ENCODE peak calls at places on chromosome 6, in nine cellular contexts. U is NB4; W is activated CD8-positive, alpha-beta T cell treated with anti-CD3 and anti-CD28 coated beads for 36 hours; D is IMR-90; X is cardiac muscle cell; O is prostate gland; J is left ventricle myocardium inferior; Q is nephron progenitor cell; N is GM10248. V is an unnamed sample.

GRCh38 chr6:15659181-15659580 is 3.6 kb downstream of the DTNBP1 start:
- DNase-seq in U (no peak), X (no peak), Q (no peak), D (no peak), O (no peak), N (no peak), J (no peak), W (no peak), V (no peak)

GRCh38 chr6:2225422-2226392 is 19.7 kb downstream of the GMDS start:
- DNase-seq in W (no peak), N (no peak), J (no peak), X (no peak), U (no peak), Q (no peak), D (no peak), O (no peak), V (no peak)

GRCh38 chr6:108966855-108967755 is 118.9 kb downstream of the ARMC2 start:
- DNase-seq in W (peak), D (peak), X (peak), N (no peak), U (peak), J (peak), O (no peak), Q (peak), V (peak)

GRCh38 chr6:87346700-87347099 is 2.1 kb downstream of the C6orf163 start:
- DNase-seq in O (no peak), X (no peak), J (no peak), W (no peak), U (no peak), N (no peak), D (no peak), Q (no peak), V (no peak)

GRCh38 chr6:2149370-2150006 is 95.9 kb downstream of the GMDS start:
- DNase-seq in D (no peak), N (no peak), W (no peak), U (no peak), X (no peak), J (no peak), O (no peak), Q (no peak), V (no peak)

GRCh38 chr6:85143686-85144085 is 306.2 kb upstream of the NT5E start:
- DNase-seq in J (no peak), X (no peak), U (no peak), O (no peak), W (no peak), D (no peak), N (no peak), Q (no peak), V (no peak)

GRCh38 chr6:4577406-4577805 is 198.8 kb upstream of the CDYL start:
- DNase-seq in Q (no peak), U (no peak), O (peak), W (no peak), X (no peak), N (no peak), J (no peak), D (peak), V (peak)

GRCh38 chr6:104941694-104942177 is 15.2 kb upstream of the LIN28B start:
- DNase-seq in D (no peak), W (no peak), Q (no peak), J (no peak), N (no peak), O (no peak), U (no peak), X (peak), V (no peak)

GRCh38 chr6:168343239-168344167 is 23.9 kb upstream of the DACT2 start:
- DNase-seq in U (no peak), D (no peak), Q (no peak), J (no peak), O (no peak), W (no peak), X (peak), N (no peak), V (no peak)

GRCh38 chr6:90079555-90080490 is 185.6 kb downstream of the GJA10 start:
- DNase-seq in W (peak), J (no peak), X (no peak), U (peak), D (no peak), N (no peak), Q (no peak), O (no peak), V (no peak)

GRCh38 chr6:19613678-19614077 is 223.5 kb upstream of the ID4 start:
- DNase-seq in X (no peak), W (no peak), D (no peak), J (no peak), U (peak), O (no peak), N (no peak), Q (no peak), V (no peak)

GRCh38 chr6:136983692-136984091 is 61.1 kb downstream of the IL20RA start:
- DNase-seq in U (no peak), D (no peak), N (no peak), W (no peak), X (no peak), Q (no peak), O (no peak), J (no peak), V (no peak)

GRCh38 chr6:162940426-162940825 is 212.7 kb downstream of the PACRG start:
- DNase-seq in X (peak), U (no peak), Q (no peak), J (no peak), O (no peak), D (peak), W (no peak), N (no peak), V (no peak)

GRCh38 chr6:119283214-119283613 is 66.3 kb downstream of the MAN1A1 start:
- DNase-seq in O (no peak), U (no peak), Q (no peak), X (no peak), N (no peak), J (no peak), W (no peak), D (peak), V (no peak)

GRCh38 chr6:77292564-77293546 is 170.4 kb downstream of the HTR1B start:
- DNase-seq in U (no peak), D (peak), O (no peak), J (no peak), X (no peak), Q (no peak), N (no peak), W (no peak), V (peak)

GRCh38 chr6:133468591-133468990 is 227.4 kb downstream of the EYA4 start:
- DNase-seq in O (no peak), J (no peak), D (no peak), Q (no peak), U (no peak), W (no peak), N (no peak), X (no peak), V (no peak)

GRCh38 chr6:136525586-136526195 is 24.5 kb downstream of the MAP7 start:
- DNase-seq in X (no peak), U (no peak), D (no peak), J (no peak), Q (no peak), W (no peak), N (no peak), O (no peak), V (no peak)

GRCh38 chr6:39841291-39841690 is 49.1 kb downstream of the DAAM2 start:
- DNase-seq in U (no peak), D (peak), N (no peak), X (peak), O (no peak), Q (no peak), J (no peak), W (no peak), V (no peak)

GRCh38 chr6:46097381-46097780 is 32.4 kb upstream of the ENPP4 start:
- DNase-seq in U (no peak), D (no peak), W (no peak), Q (no peak), N (no peak), X (no peak), J (no peak), O (no peak), V (no peak)

GRCh38 chr6:16737389-16737788 is 23.9 kb downstream of the ATXN1 start:
- DNase-seq in W (no peak), N (no peak), U (no peak), D (peak), J (no peak), Q (no peak), X (no peak), O (no peak), V (peak)

GRCh38 chr6:17965397-17965796 is 22.0 kb downstream of the KIF13A start:
- DNase-seq in N (no peak), W (no peak), D (peak), Q (no peak), O (no peak), J (no peak), U (no peak), X (no peak), V (peak)

GRCh38 chr6:12957321-12958051 is 240.9 kb downstream of the PHACTR1 start:
- DNase-seq in X (peak), W (peak), D (peak), U (peak), Q (peak), N (peak), J (peak), O (peak), V (peak)

GRCh38 chr6:163340201-163340887 is 74.2 kb upstream of the QKI start:
- DNase-seq in Q (no peak), X (no peak), J (no peak), U (no peak), N (no peak), W (no peak), D (no peak), O (no peak), V (no peak)

GRCh38 chr6:67047996-67048395 is 1341.0 kb upstream of the EYS start:
- DNase-seq in U (no peak), J (no peak), X (no peak), W (no peak), N (no peak), O (no peak), Q (no peak), D (no peak), V (no peak)

GRCh38 chr6:3226422-3227362 is 761 bp downstream of the TUBB2B start:
- DNase-seq in W (peak), O (no peak), D (no peak), U (peak), X (peak), J (no peak), N (peak), Q (peak), V (no peak)

GRCh38 chr6:167399599-167399998 is 74.7 kb downstream of the TTLL2 start:
- DNase-seq in J (no peak), W (no peak), U (no peak), N (no peak), X (no peak), O (no peak), D (no peak), Q (no peak), V (no peak)

GRCh38 chr6:68313911-68314310 is 321.2 kb upstream of the ADGRB3 start:
- DNase-seq in X (peak), W (no peak), O (no peak), D (no peak), Q (no peak), N (no peak), J (no peak), U (peak), V (no peak)

GRCh38 chr6:453152-453551 is 61.6 kb downstream of the IRF4 start:
- DNase-seq in X (no peak), Q (no peak), D (no peak), U (no peak), N (no peak), W (no peak), J (peak), O (no peak), V (no peak)

GRCh38 chr6:33277663-33278391 is 904 bp downstream of the B3GALT4 start:
- DNase-seq in O (no peak), W (peak), U (peak), Q (no peak), J (no peak), D (no peak), X (no peak), N (peak), V (no peak)

GRCh38 chr6:3786131-3786530 is 34.6 kb upstream of the PXDC1 start:
- DNase-seq in Q (no peak), J (no peak), D (no peak), X (no peak), O (no peak), U (no peak), W (no peak), N (no peak), V (no peak)

GRCh38 chr6:109087661-109088264 is 6.9 kb downstream of the SESN1 start:
- DNase-seq in J (no peak), O (no peak), W (no peak), U (no peak), Q (no peak), X (no peak), N (no peak), D (no peak), V (no peak)

GRCh38 chr6:89830385-89830809 is 717 bp downstream of the CASP8AP2 start:
- DNase-seq in D (no peak), Q (no peak), O (no peak), U (peak), N (no peak), J (no peak), X (no peak), W (no peak), V (no peak)

GRCh38 chr6:52087498-52087999 is at the start of gene PKHD1:
- DNase-seq in D (peak), Q (no peak), U (peak), X (peak), W (no peak), N (peak), O (no peak), J (no peak), V (no peak)

GRCh38 chr6:24183584-24183983 is 57.6 kb downstream of the NRSN1 start:
- DNase-seq in U (no peak), N (no peak), O (no peak), D (no peak), W (no peak), J (no peak), X (no peak), Q (no peak), V (no peak)

GRCh38 chr6:39350723-39351505 is 28.4 kb upstream of the KCNK16 start:
- DNase-seq in O (no peak), W (no peak), N (no peak), Q (no peak), D (no peak), J (no peak), X (no peak), U (no peak), V (no peak)

DNA sequence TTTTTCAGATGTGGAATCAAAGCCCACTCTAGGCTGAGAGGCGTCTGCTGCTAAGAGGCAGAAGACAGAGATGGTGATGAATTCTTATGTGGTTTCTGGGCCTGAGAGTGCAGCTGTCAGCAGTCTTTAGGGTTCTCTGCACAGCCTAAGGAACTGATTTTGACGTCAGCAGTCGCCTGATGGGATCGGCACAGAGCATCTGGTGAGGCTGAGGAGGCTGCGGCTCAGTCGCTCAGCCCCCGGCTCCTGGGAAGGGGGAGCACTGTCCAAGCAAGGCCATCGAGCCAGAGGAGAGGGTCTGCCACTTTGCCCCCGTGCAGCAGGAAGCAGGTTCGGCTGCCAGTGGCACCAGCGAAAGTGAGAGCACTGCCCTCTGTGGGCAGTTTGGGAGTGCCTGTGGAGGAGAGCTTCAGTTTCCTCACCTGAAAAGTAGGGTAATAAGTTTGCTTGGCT is 92.5 kb downstream of the TCP11 start:
- DNase-seq in N (peak), O (no peak), Q (peak), X (peak), U (peak), J (no peak), W (peak), D (peak), V (no peak)
- TF ChIP-seq CTCF in N (peak), O (no peak), Q (no peak), X (peak), U (peak), J (peak), W (peak), D (peak), V (peak)

GRCh38 chr6:153553627-153554026 is 422.5 kb upstream of the RGS17 start:
- DNase-seq in W (no peak), Q (peak), U (peak), J (no peak), D (no peak), O (no peak), N (no peak), X (peak), V (no peak)
- TF ChIP-seq CTCF in W (no peak), Q (peak), U (peak), J (peak), D (no peak), O (no peak), N (peak), X (peak), V (no peak)

GRCh38 chr6:121848523-121849255 is 413.2 kb downstream of the GJA1 start:
- DNase-seq in X (no peak), O (no peak), Q (no peak), U (peak), W (no peak), D (peak), J (no peak), N (no peak), V (no peak)

GRCh38 chr6:121851056-121851455 is 415.6 kb downstream of the GJA1 start:
- DNase-seq in O (no peak), U (no peak), W (no peak), D (peak), X (peak), Q (peak), N (no peak), J (no peak), V (no peak)

GRCh38 chr6:121844898-121845297 is 409.5 kb downstream of the GJA1 start:
- DNase-seq in X (no peak), Q (no peak), W (no peak), U (no peak), D (no peak), N (no peak), J (no peak), O (no peak), V (no peak)

GRCh38 chr6:121847806-121848522 is 412.5 kb downstream of the GJA1 start:
- DNase-seq in O (no peak), D (no peak), N (no peak), X (no peak), J (no peak), U (peak), W (no peak), Q (no peak), V (no peak)

GRCh38 chr6:121849477-121849876 is 414.0 kb downstream of the GJA1 start:
- DNase-seq in X (peak), J (peak), W (peak), N (peak), U (peak), O (peak), Q (peak), D (peak), V (peak)
- TF ChIP-seq CTCF in X (peak), J (peak), W (peak), N (peak), U (peak), O (peak), Q (peak), D (peak), V (peak)

GRCh38 chr6:158208226-158208807 is 40.2 kb downstream of the GTF2H5 start:
- DNase-seq in X (no peak), J (no peak), D (no peak), U (no peak), N (no peak), W (no peak), O (no peak), Q (no peak), V (no peak)

GRCh38 chr6:158206740-158207451 is 38.7 kb downstream of the GTF2H5 start:
- DNase-seq in J (no peak), N (no peak), Q (no peak), D (no peak), U (no peak), X (no peak), O (no peak), W (no peak), V (no peak)

GRCh38 chr6:158204616-158205015 is 36.5 kb downstream of the GTF2H5 start:
- DNase-seq in N (no peak), D (no peak), Q (no peak), O (no peak), U (no peak), J (no peak), W (no peak), X (no peak), V (no peak)

GRCh38 chr6:158207452-158207788 is 39.3 kb downstream of the GTF2H5 start:
- DNase-seq in W (peak), U (no peak), J (no peak), O (no peak), D (peak), X (no peak), N (peak), Q (no peak), V (peak)

DNA sequence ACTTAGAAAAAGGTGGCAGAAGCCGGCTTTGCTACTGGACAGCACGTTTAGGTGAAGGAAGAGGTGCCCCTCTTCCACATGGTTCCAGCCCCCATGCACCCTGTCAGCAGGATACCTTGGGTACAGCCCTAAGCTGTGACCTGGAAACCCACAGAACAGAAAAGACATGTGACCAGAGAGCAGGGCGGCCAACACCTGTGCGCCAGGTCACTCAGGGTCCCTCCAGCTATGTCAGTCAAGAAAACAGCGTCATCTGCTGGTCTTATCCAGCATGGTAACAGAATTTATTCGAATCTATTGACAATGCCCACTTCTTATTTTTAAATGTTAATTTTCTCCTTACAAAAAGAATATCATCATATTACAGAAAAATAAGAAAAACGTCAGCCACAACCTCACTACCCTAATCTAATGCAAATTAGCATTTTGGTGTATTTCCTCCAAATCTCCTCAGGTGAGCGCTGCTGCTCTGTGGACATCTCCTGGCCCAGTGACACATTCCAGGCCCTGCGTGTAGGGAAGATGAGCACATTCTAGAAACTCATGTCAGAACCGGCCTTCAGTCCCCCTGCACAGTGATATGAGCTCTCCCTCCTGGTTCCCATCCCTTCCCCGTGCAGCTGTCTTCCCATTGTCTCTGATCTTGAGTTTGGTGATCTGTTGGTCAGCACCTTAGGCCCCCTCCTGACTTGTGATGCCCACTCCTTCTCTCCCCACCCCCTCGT is 37.2 kb downstream of the GTF2H5 start:
- DNase-seq in U (no peak), J (no peak), W (no peak), O (no peak), X (peak), Q (no peak), N (no peak), D (no peak), V (no peak)
- TF ChIP-seq CTCF in U (peak), J (peak), W (peak), O (peak), X (peak), Q (peak), N (peak), D (peak), V (peak)

GRCh38 chr6:154736613-154737259 is 3.5 kb downstream of the SCAF8 start:
- DNase-seq in X (no peak), U (peak), N (no peak), D (no peak), Q (no peak), O (no peak), J (no peak), W (no peak), V (no peak)

GRCh38 chr6:154732824-154733609 is at the start of gene SCAF8:
- DNase-seq in N (peak), X (peak), Q (peak), D (peak), J (peak), U (peak), W (peak), O (peak), V (peak)

GRCh38 chr6:154731296-154732218 is 1.7 kb upstream of the SCAF8 start:
- DNase-seq in O (no peak), D (no peak), N (no peak), X (no peak), W (no peak), J (no peak), Q (no peak), U (peak), V (no peak)

GRCh38 chr6:154732538-154732823 is 735 bp upstream of the SCAF8 start:
- DNase-seq in W (no peak), U (no peak), J (no peak), Q (no peak), N (no peak), X (no peak), D (no peak), O (no peak), V (no peak)

GRCh38 chr6:154733610-154734379 is 579 bp downstream of the SCAF8 start:
- DNase-seq in U (peak), O (peak), N (peak), Q (peak), D (peak), W (peak), X (peak), J (peak), V (peak)
- TF ChIP-seq CTCF in U (no peak), O (no peak), N (peak), Q (no peak), D (no peak), W (no peak), X (no peak), J (no peak), V (no peak)

GRCh38 chr6:8481727-8482126 is 46.4 kb upstream of the SLC35B3 start:
- DNase-seq in W (no peak), D (no peak), X (no peak), J (no peak), O (no peak), Q (no peak), N (peak), U (peak), V (no peak)
- TF ChIP-seq CTCF in W (peak), D (peak), X (no peak), J (no peak), O (no peak), Q (peak), N (peak), U (peak), V (no peak)